ENCODE peak calls at places on chromosomes 6 and 20, in five cellular contexts. V, S, F, C and G are unnamed samples.

GRCh38 chr20:24610341-24611115 is 141.1 kb downstream of the SYNDIG1 start:
- DNase-seq in V (no peak), S (no peak), F (no peak), C (no peak), G (no peak)

GRCh38 chr20:61959301-61959700 is 106.4 kb downstream of the TAF4 start:
- DNase-seq in V (peak; percentile 2), S (peak; percentile 28), F (no peak), C (peak; percentile 22), G (no peak)

GRCh38 chr6:14542670-14543366 is 425.2 kb downstream of the CD83 start:
- DNase-seq in V (no peak), S (peak; percentile 29), F (no peak), C (peak; percentile 66), G (peak; percentile 76)

GRCh38 chr6:130203370-130203769 is 19.4 kb downstream of the SAMD3 start:
- DNase-seq in V (no peak), S (no peak), F (no peak), C (no peak), G (no peak)

GRCh38 chr20:16472045-16472872 is 101.0 kb downstream of the KIF16B start:
- DNase-seq in V (no peak), S (no peak), F (no peak), C (peak; percentile 21), G (no peak)

GRCh38 chr6:144285798-144286502 is 815 bp downstream of the UTRN start:
- DNase-seq in V (peak; percentile 82), S (no peak), F (peak; percentile 66), C (peak; percentile 49), G (no peak)

GRCh38 chr6:38068854-38069253 is 249.3 kb downstream of the ZFAND3 start:
- DNase-seq in V (no peak), S (no peak), F (no peak), C (peak; percentile 34), G (no peak)

GRCh38 chr6:42745083-42745637 is 743 bp downstream of the TBCC start:
- DNase-seq in V (peak; percentile 62), S (no peak), F (peak; percentile 26), C (peak; percentile 28), G (peak; percentile 40)

GRCh38 chr6:140319209-140319608 is 944.8 kb upstream of the CITED2 start:
- DNase-seq in V (no peak), S (no peak), F (no peak), C (peak; percentile 64), G (peak; percentile 2)

GRCh38 chr6:43149260-43149659 is 21.8 kb upstream of the SRF start:
- DNase-seq in V (no peak), S (no peak), F (no peak), C (peak; percentile 28), G (no peak)

GRCh38 chr6:135354407-135354806 is 143.1 kb downstream of the AHI1 start:
- DNase-seq in V (no peak), S (no peak), F (no peak), C (no peak), G (no peak)

GRCh38 chr6:134531611-134532010 is 213.7 kb upstream of the SGK1 start:
- DNase-seq in V (no peak), S (no peak), F (no peak), C (no peak), G (no peak)

GRCh38 chr6:46715106-46715505 is 20.1 kb downstream of the PLA2G7 start:
- DNase-seq in V (no peak), S (no peak), F (no peak), C (peak; percentile 17), G (no peak)

GRCh38 chr6:139137716-139138115 is 2.8 kb downstream of the HECA start:
- DNase-seq in V (no peak), S (no peak), F (no peak), C (no peak), G (no peak)

GRCh38 chr20:44501448-44501847 is 20.4 kb downstream of the SERINC3 start:
- DNase-seq in V (no peak), S (no peak), F (peak; percentile 34), C (peak; percentile 95), G (peak; percentile 61)

GRCh38 chr6:24931752-24932691 is 3.7 kb downstream of the RIPOR2 start:
- DNase-seq in V (no peak), S (no peak), F (no peak), C (peak; percentile 52), G (no peak)

GRCh38 chr6:166544294-166544605 is 42.2 kb downstream of the RAMACL start:
- DNase-seq in V (no peak), S (no peak), F (no peak), C (no peak), G (no peak)

GRCh38 chr20:58138395-58138794 is 90.1 kb downstream of the ANKRD60 start:
- DNase-seq in V (no peak), S (no peak), F (no peak), C (no peak), G (no peak)

GRCh38 chr20:56372850-56373249 is 14.1 kb downstream of the FAM210B start:
- DNase-seq in V (no peak), S (no peak), F (no peak), C (no peak), G (no peak)
- H3K4me3 ChIP-seq in V (no peak overlapping the region), S (no peak overlapping the region), F (no peak overlapping the region), C (no peak overlapping the region), G (no peak overlapping the region)

GRCh38 chr20:35619196-35620095 is 3.8 kb downstream of the SPAG4 start:
- DNase-seq in V (peak; percentile 88), S (peak; percentile 76), F (peak; percentile 84), C (peak; percentile 80), G (peak; percentile 69)
- H3K4me3 ChIP-seq in V (no peak overlapping the region), S (peak overlapping the region; percentile 63), F (peak overlapping the region; percentile 54), C (peak overlapping the region; percentile 65), G (peak overlapping the region; percentile 75)

DNA sequence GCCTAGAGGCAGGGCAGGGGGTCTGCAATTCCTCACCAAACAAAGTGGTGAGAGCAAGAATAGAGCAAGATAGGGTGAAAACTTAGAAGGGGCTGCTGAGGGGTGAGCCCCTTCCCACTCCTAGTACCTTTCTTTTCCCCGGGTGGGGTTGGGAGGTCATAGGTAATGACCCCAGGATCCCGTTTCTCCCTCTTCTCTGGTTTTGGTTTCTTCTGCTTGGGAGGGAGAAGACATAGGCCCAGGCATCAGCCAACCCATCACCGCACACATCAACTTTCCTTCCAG is 3.5 kb downstream of the VARS1 start:
- DNase-seq in V (no peak), S (no peak), F (no peak), C (no peak), G (no peak)
- H3K4me3 ChIP-seq in V (no peak overlapping the region), S (peak overlapping the region; percentile 51), F (no peak overlapping the region), C (no peak overlapping the region), G (no peak overlapping the region)

GRCh38 chr6:109083657-109084056 is 11.0 kb downstream of the SESN1 start:
- DNase-seq in V (no peak), S (no peak), F (no peak), C (no peak), G (no peak)
- H3K4me3 ChIP-seq in V (no peak overlapping the region), S (no peak overlapping the region), F (no peak overlapping the region), C (no peak overlapping the region), G (no peak overlapping the region)

GRCh38 chr20:32626859-32627636 is 41.9 kb upstream of the NOL4L start:
- DNase-seq in V (peak; percentile 52), S (no peak), F (no peak), C (no peak), G (no peak)
- H3K4me3 ChIP-seq in V (no peak overlapping the region), S (no peak overlapping the region), F (no peak overlapping the region), C (no peak overlapping the region), G (no peak overlapping the region)

GRCh38 chr6:113971786-113972185 is 838 bp upstream of the HDAC2 start:
- DNase-seq in V (no peak), S (no peak), F (no peak), C (peak; percentile 29), G (no peak)
- H3K4me3 ChIP-seq in V (peak overlapping the region; percentile 96), S (peak overlapping the region; percentile 74), F (peak overlapping the region; percentile 77), C (peak overlapping the region; percentile 90), G (peak overlapping the region; percentile 94)

DNA sequence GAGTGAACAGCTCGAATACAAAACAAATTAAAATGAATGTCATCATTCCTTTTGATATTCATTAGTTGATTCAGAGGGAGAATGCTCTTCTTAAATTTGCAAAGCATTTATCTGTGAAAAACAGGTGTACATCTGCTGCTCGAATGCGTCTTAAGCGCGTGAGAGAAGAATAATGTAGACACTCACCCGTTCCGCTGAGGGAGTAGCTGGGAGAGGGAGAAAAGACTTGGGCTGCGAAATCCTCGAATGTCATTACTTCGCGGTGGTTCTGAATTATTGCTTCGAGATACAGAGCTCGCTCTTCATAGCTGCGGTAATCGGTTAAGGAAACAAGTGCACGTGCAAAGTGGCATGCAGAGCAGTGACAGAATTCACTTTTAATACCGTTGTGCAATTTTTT is 43.9 kb downstream of the INSM1 start:
- DNase-seq in V (no peak), S (no peak), F (no peak), C (no peak), G (no peak)
- H3K4me3 ChIP-seq in V (no peak overlapping the region), S (no peak overlapping the region), F (no peak overlapping the region), C (no peak overlapping the region), G (no peak overlapping the region)